ENCODE peak calls at places on chromosomes 6 and 20, in seven cellular contexts. B is HCT116, T is fibroblast of lung, R is PC-3, L is mammary epithelial cell, G is SK-N-SH, Z is H1. H is an unnamed sample.

GRCh38 chr6:141483561-141484061 is 649.1 kb upstream of the GJE1 start:
- DNase-seq in B (no peak), T (peak), R (peak), L (peak), G (no peak), Z (no peak), H (peak)

GRCh38 chr6:159074120-159074684 is 29.4 kb upstream of the TAGAP start:
- DNase-seq in B (peak), T (peak), R (peak), L (no peak), G (peak), Z (no peak), H (peak)

GRCh38 chr6:13195826-13196225 is 132.5 kb downstream of the TBC1D7 start:
- DNase-seq in B (no peak), T (no peak), R (no peak), L (no peak), G (no peak), Z (no peak), H (no peak)

GRCh38 chr6:81606965-81607381 is 145.5 kb downstream of the TENT5A start:
- DNase-seq in B (no peak), T (peak), R (peak), L (no peak), G (no peak), Z (no peak), H (peak)

GRCh38 chr6:162260024-162260423 is 467.5 kb downstream of the PRKN start:
- DNase-seq in B (no peak), T (no peak), R (no peak), L (no peak), G (no peak), Z (no peak), H (no peak)

GRCh38 chr20:59690976-59691375 is 86.6 kb downstream of the PHACTR3 start:
- DNase-seq in B (no peak), T (no peak), R (no peak), L (no peak), G (no peak), Z (no peak), H (no peak)

GRCh38 chr20:5971203-5971602 is 20.8 kb downstream of the MCM8 start:
- DNase-seq in B (no peak), T (no peak), R (peak), L (no peak), G (no peak), Z (no peak), H (no peak)

GRCh38 chr6:136646377-136646776 is 96.2 kb upstream of the MAP7 start:
- DNase-seq in B (no peak), T (peak), R (no peak), L (no peak), G (no peak), Z (no peak), H (peak)

GRCh38 chr6:7649037-7649810 is 59.2 kb downstream of the SNRNP48 start:
- DNase-seq in B (no peak), T (no peak), R (no peak), L (no peak), G (no peak), Z (no peak), H (no peak)

GRCh38 chr6:146785001-146785585 is 186.3 kb downstream of the ADGB start:
- DNase-seq in B (peak), T (peak), R (peak), L (peak), G (peak), Z (no peak), H (peak)

GRCh38 chr20:2845607-2846006 is 5.1 kb downstream of the VPS16 start:
- DNase-seq in B (no peak), T (no peak), R (no peak), L (no peak), G (no peak), Z (no peak), H (no peak)

GRCh38 chr6:10144772-10145171 is 270.1 kb downstream of the TFAP2A start:
- DNase-seq in B (no peak), T (no peak), R (no peak), L (no peak), G (no peak), Z (no peak), H (no peak)

GRCh38 chr20:61997891-61998290 is 67.8 kb downstream of the TAF4 start:
- DNase-seq in B (no peak), T (no peak), R (no peak), L (no peak), G (no peak), Z (no peak), H (no peak)

GRCh38 chr20:31713312-31714049 is 9.2 kb downstream of the BCL2L1 start:
- DNase-seq in B (peak), T (peak), R (peak), L (peak), G (no peak), Z (no peak), H (peak)
- H3K4me2 ChIP-seq in B (peak), T (peak), R (peak), L (peak), G (peak), Z (peak), H (peak)

DNA sequence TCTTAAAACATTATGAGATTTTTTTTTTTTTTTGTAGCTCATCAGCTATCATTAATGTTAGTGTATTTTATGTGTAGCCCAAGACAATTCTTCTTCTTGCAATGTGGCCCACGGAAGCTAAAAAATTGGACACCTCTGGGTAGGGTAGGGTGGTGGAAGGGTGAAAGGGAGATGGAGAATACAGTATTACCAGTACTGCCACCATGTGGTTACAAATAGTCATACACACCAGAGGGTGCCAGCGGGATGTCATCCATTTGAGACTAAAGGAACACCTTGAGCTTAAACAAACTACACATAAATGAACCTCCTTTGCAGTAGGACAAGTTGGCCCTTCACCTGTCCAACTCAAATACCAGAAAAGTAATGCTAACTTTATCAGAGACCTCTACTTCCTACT is 601.9 kb downstream of the HTR1B start:
- DNase-seq in B (peak), T (no peak), R (peak), L (peak), G (peak), Z (no peak), H (no peak)
- TF ChIP-seq CTCF in B (peak), T (peak), R (peak), L (peak), G (peak), Z (peak), H (peak)

GRCh38 chr6:53679446-53679933 is 13.9 kb upstream of the KLHL31 start:
- DNase-seq in B (peak), T (peak), R (peak), L (peak), G (peak), Z (no peak), H (peak)
- H2AFZ ChIP-seq in B (peak), T (no peak), R (no peak), L (no peak), G (no peak), Z (peak), H (no peak)

GRCh38 chr6:42380208-42380979 is 71.3 kb downstream of the TRERF1 start:
- DNase-seq in B (no peak), T (no peak), R (no peak), L (no peak), G (no peak), Z (no peak), H (no peak)

GRCh38 chr6:42375905-42376304 is 75.8 kb downstream of the TRERF1 start:
- DNase-seq in B (no peak), T (no peak), R (no peak), L (no peak), G (no peak), Z (no peak), H (no peak)

GRCh38 chr6:42378125-42378524 is 73.6 kb downstream of the TRERF1 start:
- DNase-seq in B (no peak), T (no peak), R (no peak), L (no peak), G (no peak), Z (no peak), H (no peak)

GRCh38 chr6:42381850-42382249 is 69.9 kb downstream of the TRERF1 start:
- DNase-seq in B (no peak), T (no peak), R (no peak), L (no peak), G (no peak), Z (no peak), H (no peak)

GRCh38 chr6:42378536-42378935 is 73.2 kb downstream of the TRERF1 start:
- DNase-seq in B (no peak), T (no peak), R (no peak), L (no peak), G (no peak), Z (no peak), H (no peak)
- H3K4me2 ChIP-seq in B (no peak), T (no peak), R (no peak), L (no peak), G (no peak), Z (no peak), H (no peak)

DNA sequence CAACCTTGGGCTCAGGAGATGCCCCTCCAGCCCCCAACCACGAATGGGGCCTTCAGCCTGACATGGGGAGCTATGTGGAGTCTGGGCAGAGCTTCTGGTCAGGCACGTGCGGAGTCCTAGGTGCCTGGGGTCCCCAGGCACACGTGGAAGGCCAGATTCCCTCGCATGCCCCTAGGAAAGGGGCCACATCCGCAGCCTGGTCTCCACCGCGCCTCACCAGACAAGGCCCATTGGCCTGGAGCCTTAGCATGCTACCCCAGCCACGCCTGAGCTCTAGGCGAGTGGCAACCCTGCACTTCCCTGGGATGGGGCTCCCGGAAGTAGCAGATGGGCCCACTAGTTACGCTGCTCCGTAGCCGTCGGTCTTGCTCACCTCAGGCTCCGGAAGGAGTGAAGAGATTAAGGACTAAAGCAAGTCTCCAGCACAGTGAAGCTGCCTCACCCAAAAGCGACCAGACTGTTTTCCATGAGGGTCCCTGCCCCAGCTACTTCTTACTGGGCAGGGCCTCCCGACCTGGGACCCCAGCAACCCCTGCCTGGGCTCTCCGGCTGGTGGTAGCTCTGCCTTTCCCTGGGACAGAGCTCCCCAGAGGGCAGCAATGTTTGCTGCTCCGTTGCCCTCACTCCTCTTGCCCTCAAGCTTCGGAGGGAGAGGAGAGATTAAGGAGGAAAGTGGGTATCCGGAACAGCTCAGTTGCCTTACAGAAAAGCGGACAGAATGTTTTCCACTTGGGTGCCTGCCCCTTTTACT is 93.2 kb upstream of the IMPG1 start:
- DNase-seq in B (no peak), T (no peak), R (no peak), L (no peak), G (no peak), Z (no peak), H (no peak)
- TF ChIP-seq CTCF in B (no peak), T (no peak), R (no peak), L (no peak), G (no peak), Z (no peak), H (no peak)

GRCh38 chr6:3140201-3140600 is 17.1 kb downstream of the TUBB2A start:
- DNase-seq in B (no peak), T (no peak), R (no peak), L (no peak), G (no peak), Z (no peak), H (no peak)
- H2AFZ ChIP-seq in B (no peak), T (no peak), R (no peak), L (no peak), G (no peak), Z (no peak), H (no peak)

DNA sequence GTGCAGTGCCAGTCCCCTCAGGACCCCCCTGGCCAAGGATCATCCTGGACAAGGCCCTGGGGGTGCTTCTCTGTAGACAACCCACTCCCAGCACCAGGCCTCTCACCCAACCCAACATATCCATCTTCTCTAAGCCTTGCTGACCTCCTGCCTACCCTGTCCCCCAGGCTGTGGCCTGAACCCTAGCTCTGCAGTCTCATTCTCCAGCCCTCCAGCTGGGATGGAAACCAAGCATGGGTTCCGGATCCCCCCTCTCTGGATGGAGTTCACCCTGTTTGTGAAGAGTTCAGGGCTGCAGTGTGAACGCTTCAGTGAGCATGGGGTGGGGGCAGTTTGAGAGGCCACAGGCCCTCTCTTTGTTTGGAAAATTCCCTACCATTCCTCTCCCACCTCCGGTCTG is 2.1 kb upstream of the KCNK5 start:
- DNase-seq in B (no peak), T (no peak), R (no peak), L (no peak), G (no peak), Z (no peak), H (no peak)
- H3K4me2 ChIP-seq in B (no peak), T (no peak), R (no peak), L (no peak), G (no peak), Z (peak), H (no peak)

DNA sequence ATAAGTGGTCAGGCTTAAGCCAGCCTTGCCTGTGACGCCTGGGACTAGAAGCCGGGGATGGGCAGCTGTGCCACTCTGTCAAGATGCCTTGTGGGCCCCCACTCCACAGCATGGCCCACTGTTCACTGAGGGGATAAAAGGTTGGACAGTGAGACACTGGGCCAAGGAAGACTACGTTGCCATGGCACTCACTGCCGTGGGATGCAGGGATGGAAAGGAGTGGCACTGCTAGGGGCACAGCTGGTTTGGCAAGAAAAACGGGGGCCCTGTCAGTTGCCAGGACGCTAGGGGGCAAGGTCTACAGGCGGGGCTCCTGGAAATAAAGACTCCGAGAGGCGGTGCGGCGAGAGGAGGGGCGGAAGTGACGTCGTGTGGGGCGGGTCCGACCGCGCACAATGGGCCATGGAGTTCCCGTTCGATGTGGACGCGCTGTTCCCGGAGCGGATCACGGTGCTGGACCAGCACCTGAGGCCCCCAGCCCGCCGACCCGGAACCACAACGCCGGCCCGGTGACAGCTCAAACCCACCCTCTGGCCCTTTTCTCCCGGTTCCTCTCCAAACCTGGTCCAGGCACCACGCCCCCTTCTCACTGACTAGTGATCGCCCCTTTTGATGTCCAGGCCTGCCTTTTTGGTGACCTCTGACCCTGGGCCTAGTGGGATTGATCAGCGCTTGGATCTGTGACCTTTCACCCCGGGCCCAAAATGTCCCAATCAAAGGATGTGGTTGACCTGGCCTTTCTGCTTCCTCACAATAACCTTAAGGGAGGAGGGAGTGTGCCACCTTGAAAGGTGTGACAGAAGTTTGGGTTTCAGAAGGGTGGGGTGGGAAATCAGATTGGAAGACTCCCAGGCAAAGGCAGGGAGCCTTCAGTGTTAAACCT is at the start of gene ATAT1:
- DNase-seq in B (peak), T (peak), R (peak), L (peak), G (peak), Z (peak), H (peak)
- TF ChIP-seq CTCF in B (no peak), T (peak), R (no peak), L (peak), G (peak), Z (peak), H (peak)

H was measured in astrocyte.